ENCODE peak calls at places on chromosomes 7 and 10, in five cellular contexts. P is left ventricle myocardium inferior, W is IMR-90, C is HL-60, E is AG04450. L is an unnamed sample.

GRCh38 chr7:68176974-68177373 is 1180.3 kb downstream of the TYW1 start:
- DNase-seq in P (peak), W (peak), C (peak), E (no peak), L (no peak)

GRCh38 chr10:4767033-4767814 is 58.8 kb upstream of the AKR1E2 start:
- DNase-seq in P (no peak), W (peak), C (no peak), E (no peak), L (no peak)

GRCh38 chr7:25777969-25778767 is 373.8 kb upstream of the NFE2L3 start:
- DNase-seq in P (no peak), W (no peak), C (no peak), E (no peak), L (no peak)

GRCh38 chr7:30148951-30149459 is 14.2 kb downstream of the MTURN start:
- DNase-seq in P (no peak), W (no peak), C (peak), E (no peak), L (no peak)

GRCh38 chr10:43649149-43649523 is 455 bp upstream of the ZNF32 start:
- DNase-seq in P (no peak), W (no peak), C (no peak), E (no peak), L (no peak)

GRCh38 chr10:70685461-70685911 is 13.2 kb downstream of the ADAMTS14 start:
- DNase-seq in P (no peak), W (no peak), C (no peak), E (no peak), L (no peak)

GRCh38 chr10:508726-509125 is 180.7 kb downstream of the DIP2C start:
- DNase-seq in P (no peak), W (no peak), C (no peak), E (no peak), L (no peak)

GRCh38 chr7:107480932-107481331 is 11.1 kb downstream of the GPR22 start:
- DNase-seq in P (no peak), W (no peak), C (no peak), E (no peak), L (no peak)

GRCh38 chr10:92208736-92209135 is 82.1 kb downstream of the CPEB3 start:
- DNase-seq in P (no peak), W (peak), C (no peak), E (no peak), L (peak)

GRCh38 chr7:11297764-11298163 is 324.1 kb downstream of the PHF14 start:
- DNase-seq in P (no peak), W (no peak), C (no peak), E (no peak), L (no peak)

GRCh38 chr10:120542591-120542990 is 85.6 kb downstream of the PLPP4 start:
- DNase-seq in P (no peak), W (no peak), C (no peak), E (no peak), L (no peak)
- H3K27ac ChIP-seq in P (no peak), W (no peak), C (no peak), E (no peak), L (no peak)

GRCh38 chr7:12647364-12648219 is 39.8 kb upstream of the ARL4A start:
- DNase-seq in P (no peak), W (peak), C (no peak), E (no peak), L (peak)
- H3K27ac ChIP-seq in P (no peak), W (no peak), C (no peak), E (no peak), L (peak)

GRCh38 chr10:133162178-133162909 is 2.3 kb downstream of the KNDC1 start:
- DNase-seq in P (no peak), W (no peak), C (no peak), E (no peak), L (no peak)
- H3K27ac ChIP-seq in P (no peak), W (no peak), C (no peak), E (no peak), L (no peak)

DNA sequence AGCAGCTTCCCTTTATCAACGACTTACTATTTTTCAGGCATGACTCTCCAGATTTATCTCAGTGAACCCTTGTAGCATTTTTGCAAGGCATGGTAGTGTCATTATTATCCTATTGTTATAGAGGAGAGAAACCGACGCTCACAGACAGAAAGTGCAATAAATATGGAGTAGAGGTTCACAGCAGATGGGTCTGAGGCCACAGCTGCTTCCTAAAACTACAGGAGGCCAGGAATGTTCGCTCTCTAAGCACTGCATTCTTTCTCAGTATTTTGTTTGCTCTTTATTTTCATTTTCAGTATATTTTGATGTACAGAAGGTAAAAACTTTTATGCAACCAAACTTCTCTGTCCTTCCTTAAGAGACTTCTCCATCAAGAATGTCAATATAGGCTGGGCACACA is 4.5 kb upstream of the AEBP1 start:
- DNase-seq in P (no peak), W (no peak), C (no peak), E (no peak), L (no peak)
- H3K27ac ChIP-seq in P (peak), W (no peak), C (peak), E (no peak), L (no peak)

GRCh38 chr10:73818402-73818801 is 7.0 kb upstream of the NDST2 start:
- DNase-seq in P (no peak), W (no peak), C (no peak), E (no peak), L (no peak)
- H3K27ac ChIP-seq in P (no peak), W (no peak), C (no peak), E (no peak), L (no peak)

DNA sequence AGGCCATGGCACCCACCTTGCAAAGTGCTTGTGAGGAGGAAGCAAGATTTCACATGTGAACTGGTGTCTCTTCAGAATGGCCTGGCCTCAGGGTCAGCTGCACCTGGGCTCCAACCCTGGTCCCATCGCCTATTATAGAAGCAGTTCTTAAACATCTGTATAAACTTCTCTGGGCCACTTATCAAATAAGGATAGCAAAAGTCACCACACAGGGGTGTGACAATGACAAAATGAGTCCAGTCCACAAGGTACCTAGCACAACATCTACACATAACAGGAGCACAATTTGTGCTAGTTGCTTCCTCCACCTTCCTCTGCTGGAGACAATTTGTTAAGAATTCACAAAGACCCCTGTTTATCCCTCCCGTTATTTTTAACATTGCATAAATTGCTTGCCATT is 340.6 kb upstream of the ZMIZ1 start:
- DNase-seq in P (no peak), W (no peak), C (no peak), E (no peak), L (no peak)
- H3K27ac ChIP-seq in P (peak), W (no peak), C (no peak), E (no peak), L (no peak)

GRCh38 chr7:94873239-94873638 is 34.2 kb upstream of the PPP1R9A start:
- DNase-seq in P (no peak), W (no peak), C (no peak), E (no peak), L (no peak)

GRCh38 chr7:94871132-94871531 is 36.3 kb upstream of the PPP1R9A start:
- DNase-seq in P (no peak), W (no peak), C (no peak), E (no peak), L (no peak)

GRCh38 chr7:94874036-94874745 is 33.2 kb upstream of the PPP1R9A start:
- DNase-seq in P (no peak), W (no peak), C (no peak), E (no peak), L (no peak)

GRCh38 chr7:94877731-94878670 is 29.4 kb upstream of the PPP1R9A start:
- DNase-seq in P (no peak), W (no peak), C (no peak), E (no peak), L (no peak)

GRCh38 chr7:94875221-94875620 is 32.2 kb upstream of the PPP1R9A start:
- DNase-seq in P (no peak), W (no peak), C (no peak), E (no peak), L (no peak)
- H3K27ac ChIP-seq in P (no peak), W (no peak), C (no peak), E (no peak), L (no peak)

GRCh38 chr7:141562543-141562942 is 11.3 kb downstream of the AGK start:
- DNase-seq in P (peak), W (no peak), C (no peak), E (no peak), L (no peak)
- H3K27ac ChIP-seq in P (peak), W (no peak), C (no peak), E (no peak), L (no peak)

DNA sequence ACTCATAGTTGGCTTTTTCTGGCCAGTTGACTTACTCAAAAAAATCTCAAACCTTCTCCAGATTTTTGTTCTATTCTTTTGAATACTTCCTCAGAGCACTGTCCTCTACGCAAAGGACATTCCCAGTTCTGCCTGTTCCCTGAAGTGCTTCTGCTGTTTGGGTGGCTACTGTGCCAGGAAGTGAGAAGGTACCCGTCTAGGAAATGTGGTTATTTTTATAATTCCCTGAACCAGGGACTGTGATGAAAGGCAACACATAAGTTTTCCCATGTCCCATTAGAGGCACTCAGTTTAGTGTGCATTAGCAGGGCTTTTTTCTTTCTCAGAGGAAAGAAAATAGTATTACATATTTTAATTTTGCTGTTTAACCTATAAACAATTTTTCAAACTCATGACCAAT is 370.3 kb downstream of the PHTF2 start:
- DNase-seq in P (no peak), W (no peak), C (no peak), E (no peak), L (no peak)
- H3K27ac ChIP-seq in P (no peak), W (no peak), C (no peak), E (no peak), L (no peak)

L was measured in epithelial cell of prostate.